ENCODE peak calls at places on chromosomes 16 and 17, in five cellular contexts. One of them, this sample, is unnamed.

GRCh38 chr16:9854665-9855064 is 327.6 kb downstream of the GRIN2A start:
- DNase-seq in T-helper 2 cell: no peak
- DNase-seq in testis: no peak
- DNase-seq in transverse colon: no peak
- DNase-seq in NAMALWA: no peak
- DNase-seq in this sample: peak; percentile 76

GRCh38 chr16:60818471-60818870 is 1217.8 kb downstream of the CDH8 start:
- DNase-seq in T-helper 2 cell: no peak
- DNase-seq in testis: no peak
- DNase-seq in transverse colon: no peak
- DNase-seq in NAMALWA: no peak
- DNase-seq in this sample: no peak

GRCh38 chr17:69637399-69638165 is 223.1 kb downstream of the MAP2K6 start:
- DNase-seq in T-helper 2 cell: no peak
- DNase-seq in testis: no peak
- DNase-seq in transverse colon: no peak
- DNase-seq in NAMALWA: no peak
- DNase-seq in this sample: no peak

GRCh38 chr17:79547586-79547985 is 63.3 kb downstream of the RBFOX3 start:
- DNase-seq in T-helper 2 cell: no peak
- DNase-seq in testis: no peak
- DNase-seq in transverse colon: no peak
- DNase-seq in NAMALWA: no peak
- DNase-seq in this sample: no peak

GRCh38 chr16:56849690-56850680 is 15.0 kb upstream of the SLC12A3 start:
- DNase-seq in T-helper 2 cell: no peak
- DNase-seq in testis: no peak
- DNase-seq in transverse colon: no peak
- DNase-seq in NAMALWA: no peak
- DNase-seq in this sample: no peak

GRCh38 chr17:74444406-74444805 is 12.5 kb downstream of the GPRC5C start:
- DNase-seq in T-helper 2 cell: no peak
- DNase-seq in testis: peak; percentile 66
- DNase-seq in transverse colon: no peak
- DNase-seq in NAMALWA: no peak
- DNase-seq in this sample: no peak

GRCh38 chr17:6011241-6011640 is 58.9 kb upstream of the WSCD1 start:
- DNase-seq in T-helper 2 cell: no peak
- DNase-seq in testis: no peak
- DNase-seq in transverse colon: no peak
- DNase-seq in NAMALWA: no peak
- DNase-seq in this sample: no peak

GRCh38 chr17:70137451-70138230 is 31.7 kb upstream of the KCNJ2 start:
- DNase-seq in T-helper 2 cell: no peak
- DNase-seq in testis: peak; percentile 47
- DNase-seq in transverse colon: peak; percentile 32
- DNase-seq in NAMALWA: peak; percentile 6
- DNase-seq in this sample: peak; percentile 35

GRCh38 chr16:78915916-78916315 is 684.6 kb downstream of the MAF start:
- DNase-seq in T-helper 2 cell: no peak
- DNase-seq in testis: no peak
- DNase-seq in transverse colon: no peak
- DNase-seq in NAMALWA: no peak
- DNase-seq in this sample: no peak

GRCh38 chr16:85412911-85413520 is 200.1 kb upstream of the GSE1 start:
- DNase-seq in T-helper 2 cell: peak; percentile 6
- DNase-seq in testis: peak; percentile 13
- DNase-seq in transverse colon: no peak
- DNase-seq in NAMALWA: no peak
- DNase-seq in this sample: no peak

GRCh38 chr17:237406-237955 is 56.0 kb upstream of the DOC2B start:
- DNase-seq in T-helper 2 cell: no peak
- DNase-seq in testis: no peak
- DNase-seq in transverse colon: peak; percentile 3
- DNase-seq in NAMALWA: no peak
- DNase-seq in this sample: no peak

GRCh38 chr16:67723151-67723915 is 4.2 kb upstream of the GFOD2 start:
- DNase-seq in T-helper 2 cell: no peak
- DNase-seq in testis: no peak
- DNase-seq in transverse colon: no peak
- DNase-seq in NAMALWA: no peak
- DNase-seq in this sample: peak; percentile 51

GRCh38 chr17:44095647-44096496 is 25.3 kb downstream of the G6PC3 start:
- DNase-seq in T-helper 2 cell: no peak
- DNase-seq in testis: peak; percentile 78
- DNase-seq in transverse colon: peak; percentile 58
- DNase-seq in NAMALWA: peak; percentile 56
- DNase-seq in this sample: peak; percentile 91

GRCh38 chr17:2435852-2436251 is 35.0 kb upstream of the MNT start:
- DNase-seq in T-helper 2 cell: no peak
- DNase-seq in testis: no peak
- DNase-seq in transverse colon: no peak
- DNase-seq in NAMALWA: peak; percentile 84
- DNase-seq in this sample: no peak

GRCh38 chr17:2157081-2157480 is 102.2 kb downstream of the HIC1 start:
- DNase-seq in T-helper 2 cell: no peak
- DNase-seq in testis: no peak
- DNase-seq in transverse colon: no peak
- DNase-seq in NAMALWA: no peak
- DNase-seq in this sample: no peak

GRCh38 chr16:67055712-67056487 is 27.0 kb downstream of the CBFB start:
- DNase-seq in T-helper 2 cell: no peak
- DNase-seq in testis: no peak
- DNase-seq in transverse colon: no peak
- DNase-seq in NAMALWA: no peak
- DNase-seq in this sample: peak; percentile 69

GRCh38 chr16:56312556-56312955 is 112.8 kb downstream of the AMFR start:
- DNase-seq in T-helper 2 cell: no peak
- DNase-seq in testis: no peak
- DNase-seq in transverse colon: no peak
- DNase-seq in NAMALWA: no peak
- DNase-seq in this sample: no peak

GRCh38 chr16:85037050-85037410 is 9.4 kb downstream of the KIAA0513 start:
- DNase-seq in T-helper 2 cell: no peak
- DNase-seq in testis: no peak
- DNase-seq in transverse colon: no peak
- DNase-seq in NAMALWA: no peak
- DNase-seq in this sample: peak; percentile 81

GRCh38 chr17:18860161-18860972 is 2.4 kb downstream of the PRPSAP2 start:
- DNase-seq in T-helper 2 cell: no peak
- DNase-seq in testis: no peak
- DNase-seq in transverse colon: no peak
- DNase-seq in NAMALWA: no peak
- DNase-seq in this sample: no peak

GRCh38 chr17:79811036-79811887 is 14.4 kb upstream of the CBX8 start:
- DNase-seq in T-helper 2 cell: no peak
- DNase-seq in testis: no peak
- DNase-seq in transverse colon: no peak
- DNase-seq in NAMALWA: peak; percentile 72
- DNase-seq in this sample: peak; percentile 75

GRCh38 chr17:76398523-76399174 is 14.2 kb downstream of the SPHK1 start:
- DNase-seq in T-helper 2 cell: no peak
- DNase-seq in testis: no peak
- DNase-seq in transverse colon: no peak
- DNase-seq in NAMALWA: no peak
- DNase-seq in this sample: peak; percentile 50